ENCODE peak calls at places on chromosome 12, in four cellular contexts. Y is astrocyte of the spinal cord, N is stomach, A is GM20000. H is an unnamed sample.

GRCh38 chr12:109115758-109116610 is at the start of gene ACACB:
- DNase-seq in Y (no peak), A (no peak), N (peak), H (no peak)

GRCh38 chr12:20601668-20602280 is 93.4 kb upstream of the SLCO1C1 start:
- DNase-seq in N (no peak), Y (peak), A (peak), H (no peak)

GRCh38 chr12:11782914-11783420 is 133.5 kb downstream of the ETV6 start:
- DNase-seq in Y (no peak), N (no peak), A (no peak), H (no peak)

GRCh38 chr12:12704593-12705230 is 8.7 kb upstream of the GPR19 start:
- DNase-seq in N (peak), A (peak), Y (peak), H (peak)

GRCh38 chr12:2358986-2359658 is 306.3 kb downstream of the CACNA1C start:
- DNase-seq in Y (peak), A (no peak), N (no peak), H (no peak)

GRCh38 chr12:104410326-104410725 is 46.4 kb upstream of the CHST11 start:
- DNase-seq in A (no peak), N (no peak), Y (no peak), H (no peak)

GRCh38 chr12:75706786-75707605 is 195.6 kb upstream of the KRR1 start:
- DNase-seq in N (no peak), A (peak), Y (peak), H (no peak)

GRCh38 chr12:122203968-122204828 is 689 bp downstream of the B3GNT4 start:
- DNase-seq in N (no peak), Y (no peak), A (peak), H (peak)

GRCh38 chr12:58487280-58488141 is 432.8 kb downstream of the LRIG3 start:
- DNase-seq in N (no peak), A (no peak), Y (peak), H (no peak)

GRCh38 chr12:13851828-13852227 is 129.6 kb downstream of the GRIN2B start:
- DNase-seq in Y (no peak), A (no peak), N (no peak), H (peak)

GRCh38 chr12:11144297-11144696 is 9.9 kb upstream of the TAS2R30 start:
- DNase-seq in N (no peak), Y (no peak), A (no peak), H (no peak)

GRCh38 chr12:113130457-113131135 is 5.0 kb downstream of the RASAL1 start:
- DNase-seq in A (no peak), Y (no peak), N (no peak), H (peak)
- TF ChIP-seq CTCF in A (peak), Y (peak), N (no peak), H (no peak)

GRCh38 chr12:5073054-5073453 is 29.4 kb downstream of the KCNA5 start:
- DNase-seq in N (no peak), Y (no peak), A (no peak), H (no peak)
- TF ChIP-seq CTCF in N (no peak), Y (no peak), A (no peak), H (no peak)

GRCh38 chr12:54141534-54142475 is 47.0 kb downstream of the SMUG1 start:
- DNase-seq in A (no peak), N (no peak), Y (no peak), H (no peak)

GRCh38 chr12:54143233-54143986 is 45.4 kb downstream of the SMUG1 start:
- DNase-seq in A (no peak), Y (no peak), N (no peak), H (no peak)

GRCh38 chr12:54139030-54139429 is 49.8 kb downstream of the SMUG1 start:
- DNase-seq in A (no peak), Y (no peak), N (no peak), H (no peak)

GRCh38 chr12:54138219-54138618 is 50.6 kb downstream of the SMUG1 start:
- DNase-seq in N (no peak), Y (no peak), A (no peak), H (no peak)

GRCh38 chr12:54140958-54141388 is 47.8 kb downstream of the SMUG1 start:
- DNase-seq in A (no peak), Y (no peak), N (no peak), H (no peak)
- TF ChIP-seq CTCF in A (no peak), Y (no peak), N (no peak), H (no peak)

GRCh38 chr12:52190860-52191729 is 719 bp downstream of the KRT80 start:
- DNase-seq in A (no peak), Y (no peak), N (no peak), H (no peak)
- TF ChIP-seq CTCF in A (no peak), Y (no peak), N (no peak), H (no peak)

DNA sequence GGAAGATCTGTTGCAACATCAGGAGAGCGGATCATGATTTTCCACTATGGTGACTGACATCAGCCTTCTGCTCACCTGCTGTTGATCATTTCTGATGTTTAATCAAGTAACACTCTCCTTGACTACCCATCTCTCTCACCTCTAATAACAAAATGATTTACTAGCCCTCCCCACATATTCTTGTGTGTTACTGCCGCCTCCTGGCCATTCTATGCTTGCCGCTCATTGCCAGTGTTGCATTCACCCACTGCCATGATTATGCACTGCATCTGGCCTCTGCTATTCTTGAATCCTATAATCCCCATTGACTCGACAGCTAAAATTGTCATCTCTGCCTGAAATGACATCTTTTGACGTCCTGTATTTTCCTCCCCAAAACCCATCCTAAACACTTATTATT is 113.8 kb downstream of the RERGL start:
- DNase-seq in A (no peak), Y (no peak), N (no peak), H (peak)
- TF ChIP-seq CTCF in A (no peak), Y (peak), N (no peak), H (no peak)

DNA sequence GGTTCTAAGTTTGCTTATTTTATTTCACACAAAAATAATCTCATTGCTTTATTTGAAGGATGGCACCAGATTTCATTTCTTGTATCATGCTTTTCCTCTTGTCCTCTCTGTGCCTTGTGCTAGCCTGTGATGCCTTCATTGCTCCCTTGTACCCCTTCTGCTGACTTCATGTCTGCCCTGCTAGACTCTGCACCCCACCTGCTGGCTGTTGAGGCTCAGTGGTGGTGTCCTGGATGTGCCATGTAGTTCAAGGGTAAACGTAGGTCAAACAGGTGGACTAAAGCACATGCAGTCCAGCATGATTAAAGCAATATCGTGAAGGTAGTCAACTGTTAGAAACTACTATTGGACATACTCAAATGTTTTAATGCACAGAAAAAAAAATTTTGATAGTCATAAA is 21.6 kb downstream of the MRPS35 start:
- DNase-seq in N (peak), Y (no peak), A (no peak), H (no peak)
- TF ChIP-seq CTCF in N (no peak), Y (peak), A (no peak), H (no peak)

DNA sequence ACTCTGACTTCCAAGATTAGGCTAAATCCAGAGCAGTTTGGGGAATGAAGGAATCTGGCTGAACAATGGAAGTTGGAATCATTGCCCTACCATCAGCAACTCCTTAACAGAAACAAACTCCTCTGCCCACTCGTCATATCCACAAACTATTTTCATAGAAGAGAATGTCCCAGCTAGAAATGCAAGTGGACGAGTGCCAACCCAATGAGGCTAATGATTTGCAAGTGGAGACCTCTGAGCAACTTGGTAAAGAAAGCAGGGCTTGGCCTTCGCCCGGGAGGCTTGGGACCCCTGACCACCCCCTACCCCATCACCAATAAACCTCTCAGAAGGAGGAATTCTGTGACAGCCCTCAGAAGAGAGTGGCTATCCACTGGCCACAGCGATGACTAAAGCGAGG is 40.0 kb upstream of the DDX11 start:
- DNase-seq in Y (no peak), N (no peak), A (no peak), H (no peak)
- TF ChIP-seq CTCF in Y (no peak), N (no peak), A (no peak), H (no peak)

GRCh38 chr12:45409966-45410365 is 194.1 kb downstream of the ANO6 start:
- DNase-seq in A (no peak), N (no peak), Y (peak), H (no peak)
- TF ChIP-seq CTCF in A (no peak), N (no peak), Y (no peak), H (no peak)

DNA sequence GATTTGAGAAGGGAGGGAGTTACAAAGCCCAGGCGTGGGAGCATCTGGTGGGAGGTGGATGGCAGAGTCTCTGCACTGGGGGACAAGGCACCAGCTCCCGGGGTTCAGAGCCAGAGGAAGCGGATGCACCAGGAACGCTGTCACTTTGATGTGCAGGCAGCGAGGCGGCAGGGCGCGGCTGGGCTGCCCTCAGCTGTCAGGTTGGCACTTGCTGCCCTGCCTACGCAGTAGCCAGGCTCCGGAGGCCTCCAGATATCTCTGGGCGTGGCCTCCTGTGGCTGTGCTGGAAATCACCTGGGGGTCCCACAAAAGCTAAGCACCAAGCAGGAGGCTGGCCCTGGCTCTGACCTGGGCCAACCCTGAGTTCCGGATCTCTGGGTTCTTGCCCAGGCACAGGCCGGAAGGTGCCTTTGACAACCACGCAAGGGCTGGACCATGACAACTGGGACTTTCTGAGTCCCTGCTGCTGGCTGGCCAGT is 62.1 kb upstream of the MAP1LC3B2 start:
- DNase-seq in A (no peak), Y (no peak), N (peak), H (no peak)
- TF ChIP-seq CTCF in A (no peak), Y (no peak), N (no peak), H (no peak)

DNA sequence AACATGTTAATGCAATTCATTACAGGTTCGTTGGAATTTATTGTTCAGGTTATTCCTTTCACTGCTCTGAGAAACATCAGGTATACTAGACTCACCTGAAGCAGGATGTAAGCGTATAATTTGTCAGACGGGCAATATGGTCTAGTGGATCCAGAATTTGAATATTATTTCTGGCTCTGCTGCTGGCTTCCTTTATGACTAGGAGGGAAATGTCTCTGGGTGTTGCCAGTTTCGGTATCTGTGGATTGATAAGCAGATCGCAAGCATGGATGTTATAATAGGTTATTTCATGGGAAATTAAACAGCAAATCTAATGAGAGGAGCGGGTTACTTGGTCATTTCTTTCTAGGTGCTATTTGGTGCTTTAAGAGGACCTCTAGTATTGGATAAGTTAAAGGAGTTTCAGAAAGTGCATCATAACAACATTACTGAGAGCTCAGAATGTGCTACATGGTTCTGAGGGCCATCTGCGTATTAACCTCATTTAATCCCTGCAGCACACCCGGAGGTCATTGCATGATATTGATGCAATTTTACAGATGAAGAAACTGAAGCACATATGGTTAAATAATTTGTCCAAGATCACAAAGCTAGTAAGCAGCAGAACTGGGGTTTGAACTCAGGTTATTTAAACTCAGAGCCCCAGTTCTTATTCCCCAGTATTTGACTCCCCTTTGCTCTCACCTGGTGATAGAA is 47.3 kb upstream of the BCAT1 start:
- DNase-seq in N (no peak), A (no peak), Y (no peak), H (no peak)
- TF ChIP-seq CTCF in N (no peak), A (no peak), Y (no peak), H (no peak)

H was measured in nephron progenitor cell.